ENCODE peak calls at places on chromosomes 11 and 22, in four cellular contexts. One of them, this sample, is unnamed.

GRCh38 chr11:121348220-121348875 is 55.8 kb downstream of the SC5D start:
- DNase-seq in type B pancreatic cell: no peak
- DNase-seq in psoas muscle: no peak
- DNase-seq in RWPE1: no peak
- DNase-seq in this sample: no peak

GRCh38 chr11:35763772-35764171 is 101.2 kb downstream of the TRIM44 start:
- DNase-seq in type B pancreatic cell: no peak
- DNase-seq in psoas muscle: no peak
- DNase-seq in RWPE1: no peak
- DNase-seq in this sample: no peak

GRCh38 chr11:102914238-102915043 is 39.7 kb upstream of the MMP12 start:
- DNase-seq in type B pancreatic cell: no peak
- DNase-seq in psoas muscle: no peak
- DNase-seq in RWPE1: peak; percentile 42
- DNase-seq in this sample: no peak

GRCh38 chr11:128936546-128937275 is 6.0 kb downstream of the TP53AIP1 start:
- DNase-seq in type B pancreatic cell: no peak
- DNase-seq in psoas muscle: no peak
- DNase-seq in RWPE1: no peak
- DNase-seq in this sample: no peak

GRCh38 chr11:86335131-86335768 is 33.2 kb downstream of the HIKESHI start:
- DNase-seq in type B pancreatic cell: no peak
- DNase-seq in psoas muscle: no peak
- DNase-seq in RWPE1: peak; percentile 10
- DNase-seq in this sample: no peak

GRCh38 chr11:45751430-45751829 is 53.5 kb upstream of the SLC35C1 start:
- DNase-seq in type B pancreatic cell: no peak
- DNase-seq in psoas muscle: no peak
- DNase-seq in RWPE1: no peak
- DNase-seq in this sample: peak; percentile 59

GRCh38 chr22:45425101-45425500 is 11.6 kb downstream of the RIBC2 start:
- DNase-seq in type B pancreatic cell: peak; percentile 13
- DNase-seq in psoas muscle: peak; percentile 23
- DNase-seq in RWPE1: no peak
- DNase-seq in this sample: no peak

GRCh38 chr11:87454246-87454645 is 416.5 kb downstream of the TMEM135 start:
- DNase-seq in type B pancreatic cell: no peak
- DNase-seq in psoas muscle: no peak
- DNase-seq in RWPE1: no peak
- DNase-seq in this sample: no peak

GRCh38 chr11:61899146-61899841 is 7.9 kb upstream of the FADS3 start:
- DNase-seq in type B pancreatic cell: peak; percentile 95
- DNase-seq in psoas muscle: peak; percentile 93
- DNase-seq in RWPE1: peak; percentile 86
- DNase-seq in this sample: peak; percentile 95

GRCh38 chr22:43851979-43852307 is 10.4 kb downstream of the SULT4A1 start:
- DNase-seq in type B pancreatic cell: no peak
- DNase-seq in psoas muscle: no peak
- DNase-seq in RWPE1: no peak
- DNase-seq in this sample: no peak

GRCh38 chr22:41822289-41823057 is 10.4 kb upstream of the SREBF2 start:
- DNase-seq in type B pancreatic cell: no peak
- DNase-seq in psoas muscle: no peak
- DNase-seq in RWPE1: peak; percentile 64
- DNase-seq in this sample: no peak

GRCh38 chr22:45965565-45965962 is 11.4 kb downstream of the WNT7B start:
- DNase-seq in type B pancreatic cell: no peak
- DNase-seq in psoas muscle: no peak
- DNase-seq in RWPE1: no peak
- DNase-seq in this sample: no peak

GRCh38 chr11:75591966-75592365 is 29.9 kb downstream of the SERPINH1 start:
- DNase-seq in type B pancreatic cell: no peak
- DNase-seq in psoas muscle: no peak
- DNase-seq in RWPE1: no peak
- DNase-seq in this sample: no peak

GRCh38 chr22:19756288-19757128 is 4.1 kb upstream of the TBX1 start:
- DNase-seq in type B pancreatic cell: no peak
- DNase-seq in psoas muscle: no peak
- DNase-seq in RWPE1: peak; percentile 67
- DNase-seq in this sample: no peak

GRCh38 chr11:1928891-1929541 is 9.5 kb downstream of the TNNT3 start:
- DNase-seq in type B pancreatic cell: peak; percentile 68
- DNase-seq in psoas muscle: peak; percentile 60
- DNase-seq in RWPE1: no peak
- DNase-seq in this sample: peak; percentile 13

GRCh38 chr11:35373284-35373933 is 45.9 kb downstream of the SLC1A2 start:
- DNase-seq in type B pancreatic cell: no peak
- DNase-seq in psoas muscle: no peak
- DNase-seq in RWPE1: no peak
- DNase-seq in this sample: no peak

GRCh38 chr22:30267382-30268302 is 991 bp upstream of the OSM start:
- DNase-seq in type B pancreatic cell: no peak
- DNase-seq in psoas muscle: no peak
- DNase-seq in RWPE1: no peak
- DNase-seq in this sample: no peak

GRCh38 chr11:3170756-3171670 is 5.9 kb upstream of the OSBPL5 start:
- DNase-seq in type B pancreatic cell: no peak
- DNase-seq in psoas muscle: peak; percentile 20
- DNase-seq in RWPE1: no peak
- DNase-seq in this sample: peak; percentile 15

GRCh38 chr22:49297871-49298721 is 529.6 kb downstream of the BRD1 start:
- DNase-seq in type B pancreatic cell: peak; percentile 63
- DNase-seq in psoas muscle: no peak
- DNase-seq in RWPE1: no peak
- DNase-seq in this sample: no peak

GRCh38 chr22:25564979-25565677 is 653 bp downstream of the GRK3 start:
- DNase-seq in type B pancreatic cell: no peak
- DNase-seq in psoas muscle: peak; percentile 59
- DNase-seq in RWPE1: no peak
- DNase-seq in this sample: peak; percentile 63

GRCh38 chr11:73957654-73958361 is 7.0 kb downstream of the DNAJB13 start:
- DNase-seq in type B pancreatic cell: no peak
- DNase-seq in psoas muscle: peak; percentile 52
- DNase-seq in RWPE1: no peak
- DNase-seq in this sample: no peak

GRCh38 chr22:28768701-28769393 is 3.6 kb upstream of the CCDC117 start:
- DNase-seq in type B pancreatic cell: no peak
- DNase-seq in psoas muscle: no peak
- DNase-seq in RWPE1: no peak
- DNase-seq in this sample: no peak

GRCh38 chr11:67627394-67627787 is 2.3 kb downstream of the NUDT8 start:
- DNase-seq in type B pancreatic cell: no peak
- DNase-seq in psoas muscle: peak; percentile 35
- DNase-seq in RWPE1: no peak
- DNase-seq in this sample: no peak

GRCh38 chr11:77074626-77075221 is 8.0 kb downstream of the CAPN5 start:
- DNase-seq in type B pancreatic cell: peak; percentile 57
- DNase-seq in psoas muscle: no peak
- DNase-seq in RWPE1: no peak
- DNase-seq in this sample: no peak

GRCh38 chr11:72599325-72600117 is 74.7 kb downstream of the PDE2A start:
- DNase-seq in type B pancreatic cell: no peak
- DNase-seq in psoas muscle: no peak
- DNase-seq in RWPE1: no peak
- DNase-seq in this sample: no peak

GRCh38 chr11:75475767-75476650 is 43.0 kb upstream of the KLHL35 start:
- DNase-seq in type B pancreatic cell: peak; percentile 65
- DNase-seq in psoas muscle: peak; percentile 85
- DNase-seq in RWPE1: peak; percentile 33
- DNase-seq in this sample: no peak

GRCh38 chr11:79482800-79483199 is 42.0 kb upstream of the TENM4 start:
- DNase-seq in type B pancreatic cell: no peak
- DNase-seq in psoas muscle: no peak
- DNase-seq in RWPE1: no peak
- DNase-seq in this sample: no peak

GRCh38 chr22:44578516-44579230 is 80.6 kb upstream of the RTL6 start:
- DNase-seq in type B pancreatic cell: peak; percentile 58
- DNase-seq in psoas muscle: no peak
- DNase-seq in RWPE1: no peak
- DNase-seq in this sample: no peak

GRCh38 chr11:122690801-122691649 is 35.5 kb downstream of the UBASH3B start:
- DNase-seq in type B pancreatic cell: no peak
- DNase-seq in psoas muscle: no peak
- DNase-seq in RWPE1: no peak
- DNase-seq in this sample: no peak

GRCh38 chr11:132047167-132047566 is 676.8 kb downstream of the NTM start:
- DNase-seq in type B pancreatic cell: no peak
- DNase-seq in psoas muscle: no peak
- DNase-seq in RWPE1: no peak
- DNase-seq in this sample: no peak

DNA sequence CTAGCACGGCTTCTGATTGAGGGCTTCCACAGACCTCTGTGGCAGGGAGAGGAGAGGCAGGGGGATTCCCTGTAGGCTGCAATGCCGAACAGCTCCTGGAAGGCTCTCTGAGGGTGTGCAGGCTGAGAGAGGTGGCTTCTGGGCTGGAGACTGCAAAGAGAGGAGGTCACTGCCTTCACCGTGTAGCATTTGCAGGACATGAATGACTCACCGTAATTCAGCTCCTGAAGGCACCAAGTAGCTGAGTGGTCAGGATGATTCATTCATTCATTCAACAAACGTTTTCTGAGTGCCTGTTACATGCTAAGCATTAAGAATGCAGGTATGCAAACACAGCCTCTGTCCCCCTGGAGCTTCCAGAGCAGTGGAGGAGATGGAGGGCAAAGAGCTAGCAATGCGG is 18.0 kb upstream of the EIF3D start:
- DNase-seq in type B pancreatic cell: no peak
- DNase-seq in psoas muscle: no peak
- DNase-seq in RWPE1: peak; percentile 52
- DNase-seq in this sample: no peak
- TF ChIP-seq CTCF in type B pancreatic cell: no peak
- TF ChIP-seq CTCF in psoas muscle: no peak
- TF ChIP-seq CTCF in RWPE1: no peak
- TF ChIP-seq CTCF in this sample: no peak

GRCh38 chr11:125257185-125257584 is 92.6 kb downstream of the PKNOX2 start:
- DNase-seq in type B pancreatic cell: no peak
- DNase-seq in psoas muscle: no peak
- DNase-seq in RWPE1: no peak
- DNase-seq in this sample: peak; percentile 69
- TF ChIP-seq CTCF in type B pancreatic cell: peak; percentile 64
- TF ChIP-seq CTCF in psoas muscle: no peak
- TF ChIP-seq CTCF in RWPE1: no peak
- TF ChIP-seq CTCF in this sample: peak; percentile 61

DNA sequence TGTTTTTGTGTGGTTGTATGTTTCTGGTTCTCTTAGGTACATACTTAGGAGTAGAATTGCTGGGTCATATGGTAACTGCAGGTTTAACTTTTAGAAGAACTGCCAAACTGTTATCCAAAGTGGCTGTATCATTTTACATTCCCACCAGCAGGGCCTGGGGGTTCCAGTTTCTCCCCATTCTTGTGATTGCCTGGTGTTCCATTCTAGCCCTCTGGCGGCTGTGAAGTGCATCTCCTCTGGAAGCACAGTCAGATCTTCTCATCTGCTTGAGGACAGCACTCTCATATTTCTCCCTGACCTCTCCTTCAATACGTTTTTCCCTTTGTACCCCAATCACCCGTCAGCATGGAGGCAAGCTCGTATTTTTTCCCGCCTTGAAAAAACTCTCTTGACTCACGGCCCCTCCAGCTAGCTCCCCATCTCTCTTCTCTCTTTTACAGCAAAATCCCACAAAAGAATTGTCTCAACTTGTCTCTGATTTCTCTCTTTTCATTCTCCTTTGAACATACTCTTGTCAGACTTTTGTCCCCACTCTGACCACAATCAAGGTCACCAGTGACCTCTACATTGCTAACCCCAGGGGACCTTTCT is 56.8 kb upstream of the THY1 start:
- DNase-seq in type B pancreatic cell: peak; percentile 56
- DNase-seq in psoas muscle: peak; percentile 12
- DNase-seq in RWPE1: no peak
- DNase-seq in this sample: no peak
- TF ChIP-seq CTCF in type B pancreatic cell: peak; percentile 77
- TF ChIP-seq CTCF in psoas muscle: no peak
- TF ChIP-seq CTCF in RWPE1: no peak
- TF ChIP-seq CTCF in this sample: peak; percentile 71

DNA sequence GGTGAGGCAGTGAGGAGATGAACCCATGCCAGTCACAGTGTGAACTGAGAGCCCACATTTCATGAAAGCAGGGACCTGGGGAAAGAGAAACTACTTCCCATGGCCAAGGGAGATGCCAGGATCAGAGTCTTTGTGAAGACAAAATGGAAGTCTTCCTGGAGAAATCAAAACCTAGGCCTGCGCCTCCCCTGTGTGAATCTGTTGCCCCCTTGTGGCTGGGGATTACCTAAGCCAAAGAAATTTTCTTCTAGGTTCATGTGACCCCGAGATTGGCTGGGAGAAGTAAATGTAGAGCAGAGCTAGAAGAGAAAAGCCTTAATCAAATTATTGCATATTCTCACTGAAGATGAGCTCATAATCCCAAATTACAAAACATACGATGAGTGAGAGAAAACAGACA is 1075.3 kb downstream of the TBC1D22A start:
- DNase-seq in type B pancreatic cell: no peak
- DNase-seq in psoas muscle: no peak
- DNase-seq in RWPE1: no peak
- DNase-seq in this sample: no peak
- TF ChIP-seq CTCF in type B pancreatic cell: peak; percentile 60
- TF ChIP-seq CTCF in psoas muscle: no peak
- TF ChIP-seq CTCF in RWPE1: no peak
- TF ChIP-seq CTCF in this sample: no peak

GRCh38 chr22:39216143-39216490 is 28.7 kb downstream of the PDGFB start:
- DNase-seq in type B pancreatic cell: peak; percentile 48
- DNase-seq in psoas muscle: no peak
- DNase-seq in RWPE1: no peak
- DNase-seq in this sample: no peak

GRCh38 chr22:39214383-39215069 is 30.3 kb downstream of the PDGFB start:
- DNase-seq in type B pancreatic cell: peak; percentile 31
- DNase-seq in psoas muscle: no peak
- DNase-seq in RWPE1: peak; percentile 77
- DNase-seq in this sample: no peak

GRCh38 chr22:39215070-39215396 is 29.7 kb downstream of the PDGFB start:
- DNase-seq in type B pancreatic cell: peak; percentile 16
- DNase-seq in psoas muscle: no peak
- DNase-seq in RWPE1: no peak
- DNase-seq in this sample: no peak

GRCh38 chr22:39214006-39214382 is 30.8 kb downstream of the PDGFB start:
- DNase-seq in type B pancreatic cell: no peak
- DNase-seq in psoas muscle: no peak
- DNase-seq in RWPE1: peak; percentile 8
- DNase-seq in this sample: no peak

GRCh38 chr22:39215430-39216142 is 29.2 kb downstream of the PDGFB start:
- DNase-seq in type B pancreatic cell: peak; percentile 59
- DNase-seq in psoas muscle: no peak
- DNase-seq in RWPE1: no peak
- DNase-seq in this sample: no peak
- TF ChIP-seq CTCF in type B pancreatic cell: peak; percentile 59
- TF ChIP-seq CTCF in psoas muscle: peak; percentile 13
- TF ChIP-seq CTCF in RWPE1: no peak
- TF ChIP-seq CTCF in this sample: peak; percentile 41

DNA sequence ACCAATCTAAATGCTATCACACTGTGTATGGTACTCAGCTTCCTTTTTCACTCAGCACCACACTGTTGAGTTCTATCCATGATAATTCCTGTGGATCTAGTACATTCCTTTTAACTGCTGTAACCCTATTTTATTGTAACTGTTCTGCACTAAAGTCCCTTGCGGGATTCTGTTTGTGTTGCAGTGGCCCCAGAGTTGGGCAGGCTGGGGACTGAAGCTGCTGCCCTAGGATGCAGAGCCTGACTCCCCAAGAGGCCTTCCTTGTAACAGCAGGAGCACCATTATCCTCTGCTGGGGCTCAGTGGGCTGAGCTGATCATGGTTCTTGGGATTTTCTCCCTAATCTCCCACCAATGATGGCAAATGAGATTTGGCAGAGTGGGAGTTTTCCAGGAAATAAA is 77.7 kb downstream of the CABIN1 start:
- DNase-seq in type B pancreatic cell: no peak
- DNase-seq in psoas muscle: no peak
- DNase-seq in RWPE1: no peak
- DNase-seq in this sample: no peak
- TF ChIP-seq CTCF in type B pancreatic cell: no peak
- TF ChIP-seq CTCF in psoas muscle: no peak
- TF ChIP-seq CTCF in RWPE1: no peak
- TF ChIP-seq CTCF in this sample: no peak

This sample was measured in glutamatergic neuron.